ENCODE peak calls at places on chromosomes 6 and 20, in five cellular contexts. S is NCI-H1092, H is SK-MEL-5, Q is omental fat pad, A is cardiac fibroblast. I is an unnamed sample.

GRCh38 chr6:683742-684440 is 9.0 kb downstream of the EXOC2 start:
- DNase-seq in A (peak), S (no peak), H (no peak), Q (no peak), I (peak)

GRCh38 chr6:142380626-142381025 is 78.8 kb downstream of the ADGRG6 start:
- DNase-seq in H (no peak), A (no peak), S (no peak), Q (no peak), I (no peak)

GRCh38 chr6:32668226-32668747 is 1.8 kb upstream of the HLA-DQB1 start:
- DNase-seq in A (no peak), H (peak), Q (no peak), S (no peak), I (no peak)

GRCh38 chr6:25769983-25770382 is 15.4 kb downstream of the SLC17A4 start:
- DNase-seq in Q (no peak), H (peak), A (no peak), S (no peak), I (no peak)

GRCh38 chr6:131059486-131059885 is 3.6 kb downstream of the EPB41L2 start:
- DNase-seq in H (no peak), A (peak), Q (no peak), S (no peak), I (no peak)

GRCh38 chr20:22842793-22843192 is 192.3 kb upstream of the SSTR4 start:
- DNase-seq in S (no peak), Q (no peak), A (no peak), H (no peak), I (no peak)

GRCh38 chr6:39980839-39981580 is 46.7 kb upstream of the MOCS1 start:
- DNase-seq in A (peak), S (peak), Q (no peak), H (peak), I (peak)

GRCh38 chr20:36543187-36544133 is 2.1 kb downstream of the MYL9 start:
- DNase-seq in S (no peak), Q (peak), A (peak), H (peak), I (peak)

GRCh38 chr20:46455729-46456128 is 49.3 kb upstream of the ELMO2 start:
- DNase-seq in A (no peak), Q (no peak), H (no peak), S (no peak), I (no peak)

GRCh38 chr6:43502666-43503065 is 7.5 kb downstream of the LRRC73 start:
- DNase-seq in A (no peak), S (no peak), H (no peak), Q (no peak), I (no peak)

I was measured in D341Med.